ENCODE peak calls at places on chromosomes 5 and 9, in five cellular contexts. One of them, this sample, is unnamed. For H3K4me1, the result is how much of the 10 kb centered on the place peaks cover.

GRCh38 chr9:92097997-92098482 is 17.2 kb downstream of the SPTLC1 start:
- DNase-seq in left lung: peak
- DNase-seq in suprapubic skin: peak
- DNase-seq in heart left ventricle: peak
- DNase-seq in transverse colon: peak
- DNase-seq in this sample: no peak

GRCh38 chr5:51604324-51604723 is 221.1 kb downstream of the ISL1 start:
- DNase-seq in left lung: no peak
- DNase-seq in suprapubic skin: no peak
- DNase-seq in heart left ventricle: no peak
- DNase-seq in transverse colon: no peak
- DNase-seq in this sample: no peak

GRCh38 chr9:108002296-108003056 is 512.9 kb upstream of the KLF4 start:
- DNase-seq in left lung: peak
- DNase-seq in suprapubic skin: no peak
- DNase-seq in heart left ventricle: no peak
- DNase-seq in transverse colon: peak
- DNase-seq in this sample: no peak

GRCh38 chr9:130846487-130847305 is 11.6 kb downstream of the ABL1 start:
- DNase-seq in left lung: no peak
- DNase-seq in suprapubic skin: peak
- DNase-seq in heart left ventricle: peak
- DNase-seq in transverse colon: no peak
- DNase-seq in this sample: no peak

GRCh38 chr5:149959406-149960236 is 937 bp upstream of the SLC26A2 start:
- DNase-seq in left lung: no peak
- DNase-seq in suprapubic skin: no peak
- DNase-seq in heart left ventricle: no peak
- DNase-seq in transverse colon: no peak
- DNase-seq in this sample: no peak

GRCh38 chr5:137022043-137022442 is 477.1 kb downstream of the SPOCK1 start:
- DNase-seq in left lung: no peak
- DNase-seq in suprapubic skin: no peak
- DNase-seq in heart left ventricle: no peak
- DNase-seq in transverse colon: no peak
- DNase-seq in this sample: no peak

GRCh38 chr5:87413116-87413645 is 451 bp upstream of the CCNH start:
- DNase-seq in left lung: no peak
- DNase-seq in suprapubic skin: no peak
- DNase-seq in heart left ventricle: no peak
- DNase-seq in transverse colon: no peak
- DNase-seq in this sample: no peak

GRCh38 chr5:73256462-73257260 is 83.7 kb downstream of the TMEM174 start:
- DNase-seq in left lung: no peak
- DNase-seq in suprapubic skin: no peak
- DNase-seq in heart left ventricle: no peak
- DNase-seq in transverse colon: no peak
- DNase-seq in this sample: peak

GRCh38 chr9:31612336-31613030 is 772.0 kb upstream of the ACO1 start:
- DNase-seq in left lung: no peak
- DNase-seq in suprapubic skin: no peak
- DNase-seq in heart left ventricle: no peak
- DNase-seq in transverse colon: no peak
- DNase-seq in this sample: no peak

GRCh38 chr9:115766495-115766894 is 387.1 kb upstream of the PAPPA start:
- DNase-seq in left lung: no peak
- DNase-seq in suprapubic skin: no peak
- DNase-seq in heart left ventricle: no peak
- DNase-seq in transverse colon: no peak
- DNase-seq in this sample: no peak

GRCh38 chr5:123075521-123076163 is 13.4 kb upstream of the PRDM6 start:
- DNase-seq in left lung: no peak
- DNase-seq in suprapubic skin: no peak
- DNase-seq in heart left ventricle: no peak
- DNase-seq in transverse colon: no peak
- DNase-seq in this sample: no peak

GRCh38 chr9:744790-745456 is 96.6 kb upstream of the DMRT1 start:
- DNase-seq in left lung: no peak
- DNase-seq in suprapubic skin: no peak
- DNase-seq in heart left ventricle: peak
- DNase-seq in transverse colon: peak
- DNase-seq in this sample: no peak

GRCh38 chr9:37749129-37749528 is 4.5 kb upstream of the TRMT10B start:
- DNase-seq in left lung: no peak
- DNase-seq in suprapubic skin: no peak
- DNase-seq in heart left ventricle: no peak
- DNase-seq in transverse colon: no peak
- DNase-seq in this sample: no peak

GRCh38 chr5:141976176-141976575 is 7.3 kb downstream of the RNF14 start:
- DNase-seq in left lung: no peak
- DNase-seq in suprapubic skin: no peak
- DNase-seq in heart left ventricle: no peak
- DNase-seq in transverse colon: no peak
- DNase-seq in this sample: no peak

GRCh38 chr5:120738568-120738967 is 274.5 kb downstream of the PRR16 start:
- DNase-seq in left lung: no peak
- DNase-seq in suprapubic skin: no peak
- DNase-seq in heart left ventricle: no peak
- DNase-seq in transverse colon: no peak
- DNase-seq in this sample: no peak

GRCh38 chr9:131291795-131292315 is 2.3 kb downstream of the PLPP7 start:
- DNase-seq in left lung: no peak
- DNase-seq in suprapubic skin: no peak
- DNase-seq in heart left ventricle: no peak
- DNase-seq in transverse colon: no peak
- DNase-seq in this sample: no peak

GRCh38 chr5:131634666-131634995 is 398 bp downstream of the RAPGEF6 start:
- DNase-seq in left lung: peak
- DNase-seq in suprapubic skin: no peak
- DNase-seq in heart left ventricle: no peak
- DNase-seq in transverse colon: peak
- DNase-seq in this sample: no peak

GRCh38 chr5:132760601-132761317 is 13.5 kb downstream of the CCNI2 start:
- DNase-seq in left lung: no peak
- DNase-seq in suprapubic skin: no peak
- DNase-seq in heart left ventricle: no peak
- DNase-seq in transverse colon: peak
- DNase-seq in this sample: peak

GRCh38 chr5:77844408-77845272 is 68.5 kb upstream of the TBCA start:
- DNase-seq in left lung: no peak
- DNase-seq in suprapubic skin: no peak
- DNase-seq in heart left ventricle: no peak
- DNase-seq in transverse colon: no peak
- DNase-seq in this sample: no peak

GRCh38 chr9:20358201-20358600 is 264.1 kb downstream of the MLLT3 start:
- DNase-seq in left lung: no peak
- DNase-seq in suprapubic skin: no peak
- DNase-seq in heart left ventricle: no peak
- DNase-seq in transverse colon: no peak
- DNase-seq in this sample: no peak

GRCh38 chr5:885529-885928 is 7.1 kb downstream of the BRD9 start:
- DNase-seq in left lung: no peak
- DNase-seq in suprapubic skin: peak
- DNase-seq in heart left ventricle: peak
- DNase-seq in transverse colon: no peak
- DNase-seq in this sample: no peak

GRCh38 chr9:99167694-99168093 is 54.0 kb downstream of the ALG2 start:
- DNase-seq in left lung: no peak
- DNase-seq in suprapubic skin: no peak
- DNase-seq in heart left ventricle: no peak
- DNase-seq in transverse colon: no peak
- DNase-seq in this sample: no peak

GRCh38 chr5:95283022-95283615 is 1.8 kb downstream of the MCTP1 start:
- DNase-seq in left lung: no peak
- DNase-seq in suprapubic skin: no peak
- DNase-seq in heart left ventricle: no peak
- DNase-seq in transverse colon: no peak
- DNase-seq in this sample: no peak

GRCh38 chr5:140483055-140483454 is 64.4 kb upstream of the EIF4EBP3 start:
- DNase-seq in left lung: no peak
- DNase-seq in suprapubic skin: no peak
- DNase-seq in heart left ventricle: no peak
- DNase-seq in transverse colon: no peak
- DNase-seq in this sample: no peak

GRCh38 chr5:53819482-53819881 is 259.0 kb downstream of the NDUFS4 start:
- DNase-seq in left lung: no peak
- DNase-seq in suprapubic skin: no peak
- DNase-seq in heart left ventricle: no peak
- DNase-seq in transverse colon: no peak
- DNase-seq in this sample: no peak

GRCh38 chr5:43556857-43557593 is at the start of gene PAIP1:
- DNase-seq in left lung: peak
- DNase-seq in suprapubic skin: peak
- DNase-seq in heart left ventricle: peak
- DNase-seq in transverse colon: peak
- DNase-seq in this sample: no peak

GRCh38 chr9:97809666-97810344 is 43.2 kb upstream of the FOXE1 start:
- DNase-seq in left lung: no peak
- DNase-seq in suprapubic skin: no peak
- DNase-seq in heart left ventricle: no peak
- DNase-seq in transverse colon: no peak
- DNase-seq in this sample: no peak

GRCh38 chr5:172540099-172540870 is 86.0 kb upstream of the SH3PXD2B start:
- DNase-seq in left lung: peak
- DNase-seq in suprapubic skin: peak
- DNase-seq in heart left ventricle: no peak
- DNase-seq in transverse colon: no peak
- DNase-seq in this sample: no peak

GRCh38 chr5:148831590-148832565 is 5.5 kb downstream of the ADRB2 start:
- DNase-seq in left lung: peak
- DNase-seq in suprapubic skin: no peak
- DNase-seq in heart left ventricle: no peak
- DNase-seq in transverse colon: no peak
- DNase-seq in this sample: no peak

GRCh38 chr5:178207183-178207916 is 3.0 kb downstream of the HNRNPAB start:
- DNase-seq in left lung: peak
- DNase-seq in suprapubic skin: peak
- DNase-seq in heart left ventricle: no peak
- DNase-seq in transverse colon: peak
- DNase-seq in this sample: no peak

GRCh38 chr5:166926098-166926497 is 1365.3 kb upstream of the WWC1 start:
- DNase-seq in left lung: no peak
- DNase-seq in suprapubic skin: no peak
- DNase-seq in heart left ventricle: no peak
- DNase-seq in transverse colon: no peak
- DNase-seq in this sample: no peak

GRCh38 chr9:137128158-137129088 is 10.5 kb upstream of the GRIN1 start:
- DNase-seq in left lung: no peak
- DNase-seq in suprapubic skin: no peak
- DNase-seq in heart left ventricle: no peak
- DNase-seq in transverse colon: no peak
- DNase-seq in this sample: no peak

GRCh38 chr5:169778622-169779596 is 141.8 kb downstream of the DOCK2 start:
- DNase-seq in left lung: no peak
- DNase-seq in suprapubic skin: no peak
- DNase-seq in heart left ventricle: no peak
- DNase-seq in transverse colon: no peak
- DNase-seq in this sample: no peak

GRCh38 chr9:134552349-134552990 is 89.1 kb upstream of the COL5A1 start:
- DNase-seq in left lung: peak
- DNase-seq in suprapubic skin: no peak
- DNase-seq in heart left ventricle: no peak
- DNase-seq in transverse colon: no peak
- DNase-seq in this sample: no peak
- H3K4me1 ChIP-seq in left lung: under half
- H3K4me1 ChIP-seq in suprapubic skin: under half
- H3K4me1 ChIP-seq in heart left ventricle: under half
- H3K4me1 ChIP-seq in transverse colon: under half
- H3K4me1 ChIP-seq in this sample: under half

DNA sequence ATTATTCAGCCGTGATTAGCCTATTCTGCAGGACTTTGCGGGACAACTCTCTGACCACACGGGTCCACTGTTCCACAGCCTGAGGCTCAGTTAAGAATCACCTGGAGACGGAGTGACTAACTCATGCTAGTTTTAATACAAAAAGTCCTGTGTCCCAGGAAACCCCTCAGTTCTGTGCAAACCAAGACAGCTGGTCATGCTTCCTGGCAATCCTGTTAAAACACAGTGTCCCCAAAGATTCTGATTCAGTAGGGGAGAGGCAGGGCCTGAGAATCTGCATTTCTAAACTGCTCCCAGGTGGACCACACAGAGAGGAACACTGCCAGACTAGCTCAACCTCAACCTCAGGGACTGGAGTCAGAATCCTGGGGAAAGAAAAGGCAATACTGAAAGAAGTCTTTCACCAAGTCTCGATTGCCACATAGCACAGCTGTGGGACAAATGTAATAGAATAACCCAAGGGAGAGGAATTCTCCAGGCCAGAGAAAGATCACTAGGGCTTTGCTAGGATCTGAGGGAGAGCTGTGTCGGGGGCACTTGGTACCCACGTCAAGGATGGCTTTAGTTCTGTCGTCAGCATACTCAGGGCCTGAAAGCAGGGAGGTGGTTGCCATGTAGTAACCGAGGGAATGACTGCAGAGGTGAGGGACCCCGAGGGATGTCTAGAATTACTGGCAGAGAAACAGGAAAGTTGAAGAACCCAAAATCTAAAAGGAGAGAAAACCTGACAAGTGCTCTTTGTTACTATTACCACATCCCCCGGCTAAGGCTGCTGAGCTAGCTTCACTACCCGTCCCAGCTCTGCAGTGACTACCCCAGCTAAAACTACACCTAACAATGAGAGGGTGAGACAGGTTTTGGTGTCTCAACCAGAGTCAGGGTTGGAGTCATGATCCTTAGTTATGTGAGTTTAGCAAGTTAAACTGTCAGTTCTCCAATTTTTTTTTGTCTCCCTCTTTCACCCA is 8.6 kb downstream of the SUSD1 start:
- DNase-seq in left lung: no peak
- DNase-seq in suprapubic skin: no peak
- DNase-seq in heart left ventricle: no peak
- DNase-seq in transverse colon: no peak
- DNase-seq in this sample: no peak
- H3K4me3 ChIP-seq in left lung: no peak
- H3K4me3 ChIP-seq in suprapubic skin: no peak
- H3K4me3 ChIP-seq in heart left ventricle: no peak
- H3K4me3 ChIP-seq in transverse colon: no peak
- H3K4me3 ChIP-seq in this sample: no peak

GRCh38 chr5:157540124-157540523 is 35.5 kb downstream of the ADAM19 start:
- DNase-seq in left lung: no peak
- DNase-seq in suprapubic skin: no peak
- DNase-seq in heart left ventricle: no peak
- DNase-seq in transverse colon: no peak
- DNase-seq in this sample: no peak
- H3K4me1 ChIP-seq in left lung: under half
- H3K4me1 ChIP-seq in suprapubic skin: under half
- H3K4me1 ChIP-seq in heart left ventricle: under half
- H3K4me1 ChIP-seq in transverse colon: half or more
- H3K4me1 ChIP-seq in this sample: under half

DNA sequence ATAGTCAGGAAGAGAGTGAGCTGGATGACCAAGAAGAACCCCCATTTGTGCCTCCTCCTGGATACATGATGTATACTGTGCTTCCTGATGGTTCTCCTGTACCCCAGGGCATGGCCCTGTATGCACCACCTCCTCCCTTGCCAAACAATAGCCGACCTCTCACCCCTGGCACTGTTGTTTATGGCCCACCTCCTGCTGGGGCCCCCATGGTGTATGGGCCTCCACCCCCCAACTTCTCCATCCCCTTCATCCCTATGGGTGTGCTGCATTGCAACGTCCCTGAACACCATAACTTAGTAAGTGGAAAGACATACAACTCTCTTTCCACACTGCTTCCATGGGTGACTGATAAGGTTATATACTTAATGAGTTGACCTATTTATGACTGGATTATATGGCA is 51.5 kb downstream of the RAB14 start:
- DNase-seq in left lung: no peak
- DNase-seq in suprapubic skin: no peak
- DNase-seq in heart left ventricle: no peak
- DNase-seq in transverse colon: no peak
- DNase-seq in this sample: no peak
- H3K4me3 ChIP-seq in left lung: no peak
- H3K4me3 ChIP-seq in suprapubic skin: no peak
- H3K4me3 ChIP-seq in heart left ventricle: no peak
- H3K4me3 ChIP-seq in transverse colon: no peak
- H3K4me3 ChIP-seq in this sample: no peak